ENCODE peak calls at places on chromosomes 6 and 20, in nine cellular contexts. One of them, this sample, is unnamed.

GRCh38 chr6:167565388-167565787 is 240.5 kb downstream of the TTLL2 start:
- DNase-seq in AG09319: no peak
- DNase-seq in tibial artery: no peak
- DNase-seq in CD8-positive, alpha-beta T cell: no peak
- DNase-seq in lower lobe of right lung: no peak
- DNase-seq in transverse colon: no peak
- DNase-seq in heart right ventricle: no peak
- DNase-seq in AG04450: no peak
- DNase-seq in choroid plexus epithelial cell: no peak
- DNase-seq in this sample: no peak

GRCh38 chr6:54981276-54981609 is 134.7 kb downstream of the FAM83B start:
- DNase-seq in AG04450: no peak
- DNase-seq in heart right ventricle: no peak
- DNase-seq in AG09319: no peak
- DNase-seq in tibial artery: no peak
- DNase-seq in CD8-positive, alpha-beta T cell: no peak
- DNase-seq in lower lobe of right lung: no peak
- DNase-seq in choroid plexus epithelial cell: no peak
- DNase-seq in transverse colon: no peak
- DNase-seq in this sample: no peak

GRCh38 chr6:79269877-79270276 is 35.4 kb upstream of the HMGN3 start:
- DNase-seq in choroid plexus epithelial cell: peak
- DNase-seq in CD8-positive, alpha-beta T cell: no peak
- DNase-seq in transverse colon: no peak
- DNase-seq in AG09319: peak
- DNase-seq in AG04450: no peak
- DNase-seq in lower lobe of right lung: no peak
- DNase-seq in heart right ventricle: peak
- DNase-seq in tibial artery: no peak
- DNase-seq in this sample: no peak

GRCh38 chr6:108163644-108164536 is 1.9 kb upstream of the NR2E1 start:
- DNase-seq in tibial artery: no peak
- DNase-seq in choroid plexus epithelial cell: no peak
- DNase-seq in lower lobe of right lung: no peak
- DNase-seq in CD8-positive, alpha-beta T cell: no peak
- DNase-seq in AG09319: no peak
- DNase-seq in heart right ventricle: no peak
- DNase-seq in AG04450: no peak
- DNase-seq in transverse colon: no peak
- DNase-seq in this sample: no peak

GRCh38 chr6:36539814-36540568 is 7.3 kb downstream of the STK38 start:
- DNase-seq in transverse colon: no peak
- DNase-seq in heart right ventricle: peak
- DNase-seq in lower lobe of right lung: no peak
- DNase-seq in AG09319: no peak
- DNase-seq in CD8-positive, alpha-beta T cell: no peak
- DNase-seq in AG04450: no peak
- DNase-seq in tibial artery: no peak
- DNase-seq in choroid plexus epithelial cell: no peak
- DNase-seq in this sample: no peak

GRCh38 chr6:73579389-73579788 is 58.6 kb upstream of the EEF1A1 start:
- DNase-seq in AG09319: no peak
- DNase-seq in tibial artery: no peak
- DNase-seq in heart right ventricle: no peak
- DNase-seq in transverse colon: no peak
- DNase-seq in lower lobe of right lung: no peak
- DNase-seq in CD8-positive, alpha-beta T cell: no peak
- DNase-seq in choroid plexus epithelial cell: no peak
- DNase-seq in AG04450: no peak
- DNase-seq in this sample: no peak

GRCh38 chr6:42230320-42231034 is 12.8 kb upstream of the MRPS10 start:
- DNase-seq in tibial artery: no peak
- DNase-seq in AG09319: no peak
- DNase-seq in choroid plexus epithelial cell: peak
- DNase-seq in CD8-positive, alpha-beta T cell: no peak
- DNase-seq in AG04450: no peak
- DNase-seq in heart right ventricle: no peak
- DNase-seq in lower lobe of right lung: no peak
- DNase-seq in transverse colon: no peak
- DNase-seq in this sample: no peak

GRCh38 chr20:50191566-50192363 is 1.1 kb downstream of the CEBPB start:
- DNase-seq in AG09319: no peak
- DNase-seq in lower lobe of right lung: peak
- DNase-seq in AG04450: no peak
- DNase-seq in heart right ventricle: no peak
- DNase-seq in choroid plexus epithelial cell: peak
- DNase-seq in CD8-positive, alpha-beta T cell: peak
- DNase-seq in transverse colon: peak
- DNase-seq in tibial artery: no peak
- DNase-seq in this sample: peak

DNA sequence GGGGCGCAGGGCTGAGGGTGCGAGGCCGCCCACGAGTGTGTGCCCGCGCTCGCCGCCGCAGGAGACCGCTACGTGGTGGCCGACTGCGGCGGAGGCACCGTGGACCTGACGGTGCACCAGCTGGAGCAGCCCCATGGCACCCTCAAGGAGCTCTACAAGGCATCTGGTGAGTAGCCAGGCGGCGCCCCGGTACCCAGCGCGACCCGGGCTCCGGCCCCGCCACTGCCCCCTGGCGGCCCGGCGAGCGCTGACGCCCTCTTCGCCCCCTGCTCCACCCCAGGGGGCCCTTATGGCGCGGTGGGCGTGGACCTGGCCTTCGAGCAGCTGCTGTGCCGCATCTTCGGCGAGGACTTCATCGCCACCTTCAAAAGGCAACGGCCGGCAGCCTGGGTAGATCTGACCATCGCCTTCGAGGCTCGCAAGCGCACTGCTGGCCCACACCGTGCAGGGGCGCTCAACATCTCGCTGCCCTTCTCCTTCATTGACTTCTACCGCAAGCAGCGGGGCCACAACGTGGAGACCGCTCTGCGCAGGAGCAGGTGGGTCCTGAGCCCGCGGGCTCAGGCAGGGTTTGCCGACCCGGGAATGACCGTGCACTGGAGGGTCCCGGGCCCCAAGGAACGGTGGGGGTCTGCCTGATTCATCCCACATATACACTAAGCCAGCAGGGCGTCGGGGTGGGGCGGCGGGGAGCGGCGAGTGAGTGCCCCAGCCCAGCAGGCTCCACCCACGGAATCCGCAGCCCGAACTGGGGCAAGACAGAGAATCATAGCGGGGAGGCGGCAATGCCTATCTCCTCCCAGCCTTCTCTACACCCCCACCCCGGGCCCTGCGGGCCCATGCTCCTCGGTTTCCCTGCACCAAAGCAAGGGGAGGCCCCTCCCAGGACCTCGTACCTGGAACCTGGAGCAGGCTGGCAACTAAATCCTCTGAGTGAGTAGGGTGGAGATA is 17.5 kb downstream of the HSPA12B start:
- DNase-seq in AG09319: no peak
- DNase-seq in heart right ventricle: no peak
- DNase-seq in AG04450: no peak
- DNase-seq in transverse colon: no peak
- DNase-seq in tibial artery: no peak
- DNase-seq in lower lobe of right lung: peak
- DNase-seq in CD8-positive, alpha-beta T cell: no peak
- DNase-seq in choroid plexus epithelial cell: no peak
- DNase-seq in this sample: peak
- TF ChIP-seq CTCF in AG09319: peak
- TF ChIP-seq CTCF in heart right ventricle: peak
- TF ChIP-seq CTCF in AG04450: peak
- TF ChIP-seq CTCF in transverse colon: peak
- TF ChIP-seq CTCF in tibial artery: peak
- TF ChIP-seq CTCF in lower lobe of right lung: peak
- TF ChIP-seq CTCF in CD8-positive, alpha-beta T cell: no peak
- TF ChIP-seq CTCF in choroid plexus epithelial cell: peak
- TF ChIP-seq CTCF in this sample: peak

GRCh38 chr20:63322923-63323253 is 29.9 kb downstream of the COL20A1 start:
- DNase-seq in AG09319: no peak
- DNase-seq in tibial artery: no peak
- DNase-seq in transverse colon: no peak
- DNase-seq in lower lobe of right lung: no peak
- DNase-seq in heart right ventricle: no peak
- DNase-seq in CD8-positive, alpha-beta T cell: no peak
- DNase-seq in AG04450: no peak
- DNase-seq in choroid plexus epithelial cell: no peak
- DNase-seq in this sample: no peak

GRCh38 chr20:63322146-63322922 is 29.3 kb downstream of the COL20A1 start:
- DNase-seq in CD8-positive, alpha-beta T cell: no peak
- DNase-seq in tibial artery: peak
- DNase-seq in AG09319: no peak
- DNase-seq in heart right ventricle: no peak
- DNase-seq in choroid plexus epithelial cell: no peak
- DNase-seq in transverse colon: no peak
- DNase-seq in AG04450: no peak
- DNase-seq in lower lobe of right lung: peak
- DNase-seq in this sample: no peak

GRCh38 chr20:63321148-63321831 is 28.3 kb downstream of the COL20A1 start:
- DNase-seq in lower lobe of right lung: peak
- DNase-seq in choroid plexus epithelial cell: peak
- DNase-seq in CD8-positive, alpha-beta T cell: no peak
- DNase-seq in heart right ventricle: peak
- DNase-seq in AG04450: no peak
- DNase-seq in AG09319: no peak
- DNase-seq in transverse colon: no peak
- DNase-seq in tibial artery: peak
- DNase-seq in this sample: no peak

GRCh38 chr20:63325021-63325471 is 32.1 kb downstream of the COL20A1 start:
- DNase-seq in AG09319: no peak
- DNase-seq in choroid plexus epithelial cell: no peak
- DNase-seq in heart right ventricle: no peak
- DNase-seq in AG04450: no peak
- DNase-seq in CD8-positive, alpha-beta T cell: no peak
- DNase-seq in transverse colon: no peak
- DNase-seq in lower lobe of right lung: no peak
- DNase-seq in tibial artery: peak
- DNase-seq in this sample: no peak

DNA sequence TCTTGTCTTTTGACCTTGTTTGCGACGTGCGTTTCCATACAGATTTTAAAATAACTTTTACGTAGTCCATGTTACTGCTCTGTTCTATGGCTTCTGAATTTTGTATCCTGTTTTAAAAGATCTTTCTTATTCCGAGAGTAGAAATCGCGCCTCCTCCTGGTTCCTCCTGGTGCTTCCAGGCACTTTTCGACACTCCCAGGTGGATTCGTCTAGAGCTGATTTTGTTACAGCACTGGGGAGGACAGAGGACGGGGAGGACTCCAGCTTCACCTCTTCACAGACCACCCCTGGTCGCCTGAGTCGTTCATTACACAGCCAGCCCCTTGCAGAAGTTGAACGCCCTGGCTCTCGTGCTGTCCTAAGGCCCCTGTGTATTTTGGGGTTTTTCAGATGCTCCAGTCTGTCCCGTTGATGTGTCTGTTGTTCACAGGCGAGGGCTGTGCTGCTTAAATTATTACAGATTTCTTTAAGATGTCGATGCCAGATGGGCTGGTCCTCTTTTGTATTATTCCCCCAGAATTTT is 30.4 kb downstream of the COL20A1 start:
- DNase-seq in AG04450: no peak
- DNase-seq in tibial artery: no peak
- DNase-seq in AG09319: no peak
- DNase-seq in choroid plexus epithelial cell: no peak
- DNase-seq in CD8-positive, alpha-beta T cell: no peak
- DNase-seq in heart right ventricle: no peak
- DNase-seq in lower lobe of right lung: no peak
- DNase-seq in transverse colon: no peak
- DNase-seq in this sample: no peak
- TF ChIP-seq CTCF in AG04450: peak
- TF ChIP-seq CTCF in tibial artery: no peak
- TF ChIP-seq CTCF in AG09319: peak
- TF ChIP-seq CTCF in choroid plexus epithelial cell: peak
- TF ChIP-seq CTCF in CD8-positive, alpha-beta T cell: no peak
- TF ChIP-seq CTCF in heart right ventricle: no peak
- TF ChIP-seq CTCF in lower lobe of right lung: no peak
- TF ChIP-seq CTCF in transverse colon: no peak
- TF ChIP-seq CTCF in this sample: no peak

GRCh38 chr6:40855481-40855880 is 183.5 kb downstream of the UNC5CL start:
- DNase-seq in AG09319: no peak
- DNase-seq in AG04450: no peak
- DNase-seq in choroid plexus epithelial cell: no peak
- DNase-seq in transverse colon: no peak
- DNase-seq in CD8-positive, alpha-beta T cell: no peak
- DNase-seq in heart right ventricle: no peak
- DNase-seq in lower lobe of right lung: no peak
- DNase-seq in tibial artery: no peak
- DNase-seq in this sample: no peak

GRCh38 chr6:40848868-40849524 is 190.0 kb downstream of the UNC5CL start:
- DNase-seq in heart right ventricle: no peak
- DNase-seq in CD8-positive, alpha-beta T cell: no peak
- DNase-seq in choroid plexus epithelial cell: no peak
- DNase-seq in transverse colon: no peak
- DNase-seq in AG04450: no peak
- DNase-seq in lower lobe of right lung: no peak
- DNase-seq in tibial artery: no peak
- DNase-seq in AG09319: no peak
- DNase-seq in this sample: no peak

GRCh38 chr6:40856271-40856670 is 182.8 kb downstream of the UNC5CL start:
- DNase-seq in heart right ventricle: no peak
- DNase-seq in lower lobe of right lung: no peak
- DNase-seq in AG09319: no peak
- DNase-seq in transverse colon: no peak
- DNase-seq in AG04450: no peak
- DNase-seq in tibial artery: no peak
- DNase-seq in choroid plexus epithelial cell: no peak
- DNase-seq in CD8-positive, alpha-beta T cell: no peak
- DNase-seq in this sample: no peak

GRCh38 chr6:40854592-40854991 is 184.4 kb downstream of the UNC5CL start:
- DNase-seq in heart right ventricle: no peak
- DNase-seq in tibial artery: no peak
- DNase-seq in AG04450: no peak
- DNase-seq in lower lobe of right lung: no peak
- DNase-seq in choroid plexus epithelial cell: no peak
- DNase-seq in CD8-positive, alpha-beta T cell: no peak
- DNase-seq in AG09319: no peak
- DNase-seq in transverse colon: no peak
- DNase-seq in this sample: no peak

DNA sequence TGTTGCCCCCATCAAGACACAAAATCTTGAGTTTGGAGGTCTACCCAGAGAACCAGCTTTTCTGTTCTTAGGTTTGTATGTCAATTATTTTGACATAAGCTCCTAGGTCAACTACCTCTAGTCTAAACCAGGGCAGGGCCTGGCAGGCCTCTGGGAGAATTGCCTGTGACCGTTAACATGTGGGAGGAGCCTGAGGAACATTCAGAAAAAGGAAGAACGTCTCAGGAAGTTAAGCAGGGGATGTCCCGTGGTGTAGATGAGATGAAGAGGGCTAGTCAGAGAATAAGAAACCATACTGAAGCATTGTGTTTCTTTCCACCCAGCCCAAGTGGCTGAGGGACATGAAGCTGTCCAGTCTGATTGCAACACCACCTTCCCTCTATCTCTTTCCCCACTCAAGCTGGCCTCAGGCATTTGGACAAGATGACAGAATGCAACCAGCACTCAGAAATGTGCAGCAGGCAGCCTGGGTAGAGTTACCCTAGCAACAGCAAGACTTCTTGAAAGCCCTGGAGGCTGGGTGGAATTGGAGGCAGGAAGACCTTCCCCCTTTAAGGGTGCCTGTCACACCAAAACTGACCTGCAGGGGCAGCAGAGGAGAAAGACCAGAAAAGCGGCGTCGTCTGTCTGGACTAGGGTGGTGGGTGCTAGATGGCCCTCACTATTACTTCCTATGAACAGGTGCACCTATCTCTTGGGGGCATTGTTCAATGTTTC is 186.2 kb downstream of the UNC5CL start:
- DNase-seq in AG04450: no peak
- DNase-seq in lower lobe of right lung: no peak
- DNase-seq in CD8-positive, alpha-beta T cell: no peak
- DNase-seq in transverse colon: no peak
- DNase-seq in tibial artery: no peak
- DNase-seq in choroid plexus epithelial cell: peak
- DNase-seq in AG09319: no peak
- DNase-seq in heart right ventricle: no peak
- DNase-seq in this sample: no peak
- TF ChIP-seq CTCF in AG04450: peak
- TF ChIP-seq CTCF in lower lobe of right lung: peak
- TF ChIP-seq CTCF in CD8-positive, alpha-beta T cell: no peak
- TF ChIP-seq CTCF in transverse colon: no peak
- TF ChIP-seq CTCF in tibial artery: no peak
- TF ChIP-seq CTCF in choroid plexus epithelial cell: peak
- TF ChIP-seq CTCF in AG09319: peak
- TF ChIP-seq CTCF in heart right ventricle: no peak
- TF ChIP-seq CTCF in this sample: peak

DNA sequence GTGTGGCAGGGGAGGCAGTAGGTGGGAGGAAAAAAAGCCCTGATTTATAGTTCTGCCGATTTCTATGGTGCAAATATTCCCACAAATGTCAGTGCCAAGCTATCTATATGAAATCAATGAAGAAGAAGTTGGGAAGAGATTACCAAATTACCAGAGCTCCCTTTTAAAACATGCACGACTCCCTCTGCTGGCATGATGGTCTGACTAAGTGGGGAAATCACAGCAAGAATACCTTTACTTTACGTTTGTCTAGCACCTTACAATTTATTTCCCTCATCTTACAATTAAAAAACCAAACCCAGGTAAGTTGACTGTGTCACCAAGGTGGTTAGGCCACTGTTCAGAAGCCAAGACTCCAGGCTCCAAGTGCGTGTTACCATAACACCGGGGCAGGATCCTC is 55.6 kb downstream of the AGPAT4 start:
- DNase-seq in CD8-positive, alpha-beta T cell: no peak
- DNase-seq in heart right ventricle: no peak
- DNase-seq in lower lobe of right lung: no peak
- DNase-seq in AG09319: no peak
- DNase-seq in tibial artery: no peak
- DNase-seq in AG04450: no peak
- DNase-seq in transverse colon: no peak
- DNase-seq in choroid plexus epithelial cell: peak
- DNase-seq in this sample: no peak
- TF ChIP-seq CTCF in CD8-positive, alpha-beta T cell: no peak
- TF ChIP-seq CTCF in heart right ventricle: no peak
- TF ChIP-seq CTCF in lower lobe of right lung: no peak
- TF ChIP-seq CTCF in AG09319: no peak
- TF ChIP-seq CTCF in tibial artery: no peak
- TF ChIP-seq CTCF in AG04450: no peak
- TF ChIP-seq CTCF in transverse colon: no peak
- TF ChIP-seq CTCF in choroid plexus epithelial cell: peak
- TF ChIP-seq CTCF in this sample: no peak